ENCODE peak calls at places on chromosomes 11 and 22, in six cellular contexts. Y is neuronal stem cell, Q is H9, O is IMR-90, J is H1, K is trophoblast cell. B is an unnamed sample.

GRCh38 chr11:102497061-102497460 is 33.5 kb downstream of the MMP7 start:
- DNase-seq in Y (no peak), Q (no peak), O (peak; percentile 77), J (no peak), K (peak; percentile 23), B (no peak)

GRCh38 chr11:31262761-31263160 is 106.8 kb downstream of the DCDC1 start:
- DNase-seq in Y (no peak), Q (no peak), O (peak; percentile 5), J (no peak), K (no peak), B (no peak)

GRCh38 chr22:26585104-26585790 is 4.7 kb downstream of the TPST2 start:
- DNase-seq in Y (no peak), Q (no peak), O (peak; percentile 79), J (no peak), K (no peak), B (peak; percentile 71)

GRCh38 chr22:48568736-48569330 is 1258.8 kb downstream of the BRD1 start:
- DNase-seq in Y (no peak), Q (no peak), O (no peak), J (no peak), K (no peak), B (no peak)

GRCh38 chr11:58926251-58926650 is 13.0 kb upstream of the GLYATL1 start:
- DNase-seq in Y (no peak), Q (no peak), O (peak; percentile 72), J (no peak), K (no peak), B (peak; percentile 20)

GRCh38 chr22:19892249-19892879 is 37.7 kb upstream of the GNB1L start:
- DNase-seq in Y (no peak), Q (no peak), O (peak; percentile 53), J (no peak), K (no peak), B (peak; percentile 56)

GRCh38 chr11:3001496-3001895 is 9.4 kb upstream of the NAP1L4 start:
- DNase-seq in Y (no peak), Q (no peak), O (no peak), J (no peak), K (no peak), B (no peak)

GRCh38 chr11:41872458-41872857 is 413.0 kb upstream of the LRRC4C start:
- DNase-seq in Y (no peak), Q (no peak), O (no peak), J (no peak), K (no peak), B (no peak)

GRCh38 chr11:9753031-9753430 is 89.2 kb downstream of the SWAP70 start:
- DNase-seq in Y (no peak), Q (no peak), O (peak; percentile 83), J (no peak), K (no peak), B (peak; percentile 73)

GRCh38 chr11:2178906-2179494 is 7.4 kb upstream of the TH start:
- DNase-seq in Y (no peak), Q (no peak), O (peak; percentile 37), J (no peak), K (peak; percentile 38), B (peak; percentile 41)

DNA sequence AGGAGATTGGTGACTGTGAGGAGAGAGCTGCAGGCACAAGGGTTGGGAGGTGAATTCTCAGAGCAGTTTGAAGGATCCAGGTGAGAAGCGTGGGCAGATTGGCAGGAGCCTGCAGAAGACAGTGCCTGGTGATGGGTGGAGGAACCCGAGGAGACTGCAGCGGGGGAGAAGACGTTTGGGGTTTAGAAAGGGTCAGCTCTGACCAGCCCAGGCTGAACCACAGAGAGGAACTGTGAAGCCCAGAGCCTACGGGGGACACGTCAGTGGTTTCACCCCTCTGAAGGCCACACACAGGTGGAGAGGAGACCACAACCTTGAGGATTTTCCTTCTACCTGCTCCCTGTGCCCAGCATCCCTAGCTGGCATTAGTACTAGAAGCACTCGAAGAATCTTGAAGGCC is 154.8 kb upstream of the TBCEL start:
- DNase-seq in Y (no peak), Q (no peak), O (no peak), J (no peak), K (no peak), B (no peak)
- H4K91ac ChIP-seq in Y (peak overlapping the region; percentile 68), Q (no peak overlapping the region), O (no peak overlapping the region), J (no peak overlapping the region), K (no peak overlapping the region), B (no peak overlapping the region)

GRCh38 chr11:111792314-111792713 is 26.1 kb upstream of the PPP2R1B start:
- DNase-seq in Y (no peak), Q (no peak), O (no peak), J (no peak), K (no peak), B (no peak)

GRCh38 chr11:111785886-111786412 is 19.8 kb upstream of the PPP2R1B start:
- DNase-seq in Y (no peak), Q (no peak), O (no peak), J (no peak), K (no peak), B (no peak)

GRCh38 chr11:111788464-111788863 is 22.3 kb upstream of the PPP2R1B start:
- DNase-seq in Y (no peak), Q (no peak), O (no peak), J (no peak), K (no peak), B (no peak)

GRCh38 chr11:111785076-111785475 is 18.9 kb upstream of the PPP2R1B start:
- DNase-seq in Y (no peak), Q (no peak), O (no peak), J (no peak), K (no peak), B (no peak)

DNA sequence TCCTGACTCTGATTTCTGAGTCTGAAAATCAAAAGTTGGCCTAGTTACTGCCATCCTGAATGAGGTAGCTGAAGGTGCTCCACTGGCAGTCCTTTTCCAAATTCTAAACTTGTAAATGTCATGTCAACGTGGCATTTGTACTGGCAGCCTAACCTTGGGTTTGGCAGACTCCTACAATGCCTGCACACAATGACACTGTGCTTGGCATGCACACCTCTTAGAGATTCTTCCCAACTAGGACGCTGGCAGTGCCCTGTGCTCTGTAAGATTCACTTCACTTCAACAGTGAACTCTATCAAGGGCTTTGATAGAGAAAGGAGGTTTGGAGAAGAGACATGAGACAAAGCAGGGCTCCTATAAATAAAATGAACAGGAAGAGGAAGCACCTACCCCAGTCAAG is 21.9 kb upstream of the PPP2R1B start:
- DNase-seq in Y (no peak), Q (no peak), O (no peak), J (no peak), K (no peak), B (no peak)
- H3K14ac ChIP-seq in Y (no peak overlapping the region), Q (no peak overlapping the region), O (no peak overlapping the region), J (no peak overlapping the region), K (no peak overlapping the region), B (no peak overlapping the region)

DNA sequence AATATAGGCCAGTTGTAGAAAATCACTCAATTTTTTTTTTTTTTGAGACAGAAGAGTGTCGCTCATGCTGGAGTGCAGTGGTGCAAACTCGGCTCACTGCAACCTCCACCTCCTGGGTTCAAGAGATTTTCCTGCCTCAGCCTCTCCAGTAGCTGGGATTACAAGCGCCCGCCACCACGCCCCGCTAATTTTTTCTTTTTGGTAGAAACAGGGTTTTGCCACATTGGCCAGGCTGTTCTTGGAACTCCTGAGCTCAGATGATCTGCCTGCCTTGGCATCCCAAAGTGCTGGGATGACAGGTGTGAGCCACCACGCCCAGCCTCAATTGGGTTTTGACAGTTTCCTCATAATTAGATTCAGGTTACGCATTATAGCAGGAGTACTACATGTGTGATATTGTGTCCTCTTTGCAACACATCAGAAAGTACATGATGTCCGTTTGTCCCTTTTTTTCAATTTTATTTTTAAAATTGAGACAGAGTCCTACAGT is 2.6 kb upstream of the ATP6V1E1 start:
- DNase-seq in Y (no peak), Q (no peak), O (no peak), J (no peak), K (no peak), B (no peak)
- H4K91ac ChIP-seq in Y (no peak overlapping the region), Q (no peak overlapping the region), O (no peak overlapping the region), J (no peak overlapping the region), K (peak overlapping the region; percentile 59), B (no peak overlapping the region)

GRCh38 chr11:73649206-73649605 is 2.8 kb downstream of the PLEKHB1 start:
- DNase-seq in Y (no peak), Q (no peak), O (no peak), J (no peak), K (no peak), B (no peak)

GRCh38 chr11:73645972-73646631 is at the start of gene PLEKHB1:
- DNase-seq in Y (peak; percentile 72), Q (peak; percentile 88), O (no peak), J (no peak), K (no peak), B (no peak)

GRCh38 chr11:73645570-73645969 is 811 bp upstream of the PLEKHB1 start:
- DNase-seq in Y (no peak), Q (peak; percentile 50), O (no peak), J (no peak), K (no peak), B (no peak)

GRCh38 chr11:73648629-73649046 is 2.3 kb downstream of the PLEKHB1 start:
- DNase-seq in Y (no peak), Q (no peak), O (no peak), J (no peak), K (no peak), B (no peak)

DNA sequence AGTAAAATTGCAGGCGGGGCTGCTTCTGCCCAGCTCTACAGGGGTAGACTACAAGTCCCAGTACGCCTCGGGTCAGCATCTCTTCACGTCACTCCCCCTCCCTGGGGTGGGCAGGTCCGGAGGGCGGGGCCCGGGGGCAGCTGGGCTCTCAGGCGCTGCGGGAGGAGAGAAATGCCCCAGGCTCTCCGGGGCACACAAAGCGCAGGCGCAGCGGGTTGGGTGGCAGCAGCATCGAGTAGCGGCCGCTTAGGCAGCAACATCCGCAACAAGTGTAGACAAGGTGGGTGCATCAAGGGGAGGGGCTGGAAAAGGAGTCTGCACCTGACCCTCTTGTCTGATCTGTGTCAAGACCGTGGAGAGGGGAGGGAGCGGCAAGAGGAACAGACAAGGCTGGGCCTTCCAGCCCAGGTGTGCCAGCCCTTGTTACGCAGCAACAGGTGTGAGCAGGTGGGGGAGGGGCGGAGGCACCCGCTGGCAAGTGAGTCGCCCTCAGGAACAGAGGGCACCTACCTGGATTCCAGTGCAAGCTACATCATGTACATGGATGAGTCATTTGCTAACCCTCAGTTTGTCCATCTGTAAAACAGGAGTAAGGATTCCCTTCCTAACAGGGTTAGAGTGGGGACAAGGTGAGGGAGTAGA is 1.2 kb downstream of the PLEKHB1 start:
- DNase-seq in Y (peak; percentile 77), Q (peak; percentile 97), O (peak; percentile 70), J (peak; percentile 70), K (peak; percentile 94), B (peak; percentile 80)
- H3K14ac ChIP-seq in Y (no peak overlapping the region), Q (peak overlapping the region; percentile 13), O (no peak overlapping the region), J (no peak overlapping the region), K (no peak overlapping the region), B (no peak overlapping the region)

DNA sequence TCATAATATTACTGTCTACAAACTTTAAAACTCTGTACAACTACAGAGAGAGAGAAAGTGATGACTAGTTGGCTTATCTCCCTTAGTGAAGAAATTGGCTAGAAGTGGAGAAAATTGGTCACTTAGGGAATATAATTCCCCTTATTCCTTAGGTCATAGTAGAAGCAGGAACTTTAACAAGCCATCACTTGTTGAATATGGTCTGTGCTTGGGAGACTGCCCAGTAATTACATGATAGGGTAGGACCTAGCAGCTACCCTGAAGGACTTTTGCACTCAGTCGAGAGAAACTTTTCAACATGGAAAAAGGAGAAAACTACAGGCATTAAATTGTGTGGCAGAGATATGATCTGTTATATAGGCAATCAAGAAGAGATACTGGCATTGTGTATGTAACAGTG is 576.5 kb upstream of the CCDC90B start:
- DNase-seq in Y (no peak), Q (no peak), O (no peak), J (no peak), K (no peak), B (no peak)
- H4K91ac ChIP-seq in Y (no peak overlapping the region), Q (no peak overlapping the region), O (no peak overlapping the region), J (no peak overlapping the region), K (no peak overlapping the region), B (no peak overlapping the region)

GRCh38 chr11:65321828-65322495 is 7.3 kb downstream of the CDC42EP2 start:
- DNase-seq in Y (no peak), Q (no peak), O (no peak), J (no peak), K (no peak), B (no peak)
- H3K14ac ChIP-seq in Y (no peak overlapping the region), Q (no peak overlapping the region), O (no peak overlapping the region), J (no peak overlapping the region), K (no peak overlapping the region), B (no peak overlapping the region)